ENCODE peak calls at places on chromosomes 1 and 21, in seven cellular contexts. One of them, this sample, is unnamed.

GRCh38 chr1:9850442-9851162 is 26.8 kb upstream of the CLSTN1 start:
- DNase-seq in occipital lobe: no peak
- DNase-seq in NCI-H1105 treated with DMSO at 0.1 percent for 48 hours: no peak
- DNase-seq in stimulated activated CD4-positive, alpha-beta T cell treated with anti-CD3 and anti-CD28 coated beads, Interleukin-1b, Interleukin-23, amount 100 ng/mL, for 1 hour: no peak
- DNase-seq in GM03348: no peak
- DNase-seq in T47D: no peak
- DNase-seq in T-cell: no peak
- DNase-seq in this sample: no peak

GRCh38 chr1:64584479-64584878 is 114.5 kb downstream of the CACHD1 start:
- DNase-seq in occipital lobe: no peak
- DNase-seq in NCI-H1105 treated with DMSO at 0.1 percent for 48 hours: no peak
- DNase-seq in stimulated activated CD4-positive, alpha-beta T cell treated with anti-CD3 and anti-CD28 coated beads, Interleukin-1b, Interleukin-23, amount 100 ng/mL, for 1 hour: no peak
- DNase-seq in GM03348: no peak
- DNase-seq in T47D: no peak
- DNase-seq in T-cell: no peak
- DNase-seq in this sample: no peak

GRCh38 chr1:17831619-17832018 is 76.5 kb downstream of the ACTL8 start:
- DNase-seq in occipital lobe: no peak
- DNase-seq in NCI-H1105 treated with DMSO at 0.1 percent for 48 hours: no peak
- DNase-seq in stimulated activated CD4-positive, alpha-beta T cell treated with anti-CD3 and anti-CD28 coated beads, Interleukin-1b, Interleukin-23, amount 100 ng/mL, for 1 hour: no peak
- DNase-seq in GM03348: peak; percentile 68
- DNase-seq in T47D: peak; percentile 36
- DNase-seq in T-cell: no peak
- DNase-seq in this sample: no peak

GRCh38 chr1:208235983-208236761 is 8.0 kb downstream of the PLXNA2 start:
- DNase-seq in occipital lobe: no peak
- DNase-seq in NCI-H1105 treated with DMSO at 0.1 percent for 48 hours: no peak
- DNase-seq in stimulated activated CD4-positive, alpha-beta T cell treated with anti-CD3 and anti-CD28 coated beads, Interleukin-1b, Interleukin-23, amount 100 ng/mL, for 1 hour: no peak
- DNase-seq in GM03348: peak; percentile 65
- DNase-seq in T47D: no peak
- DNase-seq in T-cell: no peak
- DNase-seq in this sample: no peak

GRCh38 chr1:227764019-227764391 is 28.8 kb downstream of the SNAP47 start:
- DNase-seq in occipital lobe: no peak
- DNase-seq in NCI-H1105 treated with DMSO at 0.1 percent for 48 hours: no peak
- DNase-seq in stimulated activated CD4-positive, alpha-beta T cell treated with anti-CD3 and anti-CD28 coated beads, Interleukin-1b, Interleukin-23, amount 100 ng/mL, for 1 hour: no peak
- DNase-seq in GM03348: peak; percentile 42
- DNase-seq in T47D: no peak
- DNase-seq in T-cell: no peak
- DNase-seq in this sample: no peak

GRCh38 chr1:151436985-151437384 is 22.3 kb downstream of the POGZ start:
- DNase-seq in occipital lobe: no peak
- DNase-seq in NCI-H1105 treated with DMSO at 0.1 percent for 48 hours: no peak
- DNase-seq in stimulated activated CD4-positive, alpha-beta T cell treated with anti-CD3 and anti-CD28 coated beads, Interleukin-1b, Interleukin-23, amount 100 ng/mL, for 1 hour: no peak
- DNase-seq in GM03348: no peak
- DNase-seq in T47D: no peak
- DNase-seq in T-cell: no peak
- DNase-seq in this sample: no peak

GRCh38 chr1:220680085-220680687 is 10.0 kb upstream of the C1orf115 start:
- DNase-seq in occipital lobe: no peak
- DNase-seq in NCI-H1105 treated with DMSO at 0.1 percent for 48 hours: peak; percentile 57
- DNase-seq in stimulated activated CD4-positive, alpha-beta T cell treated with anti-CD3 and anti-CD28 coated beads, Interleukin-1b, Interleukin-23, amount 100 ng/mL, for 1 hour: no peak
- DNase-seq in GM03348: peak; percentile 72
- DNase-seq in T47D: peak; percentile 69
- DNase-seq in T-cell: no peak
- DNase-seq in this sample: peak; percentile 28

GRCh38 chr21:42750737-42751530 is 97.5 kb downstream of the PDE9A start:
- DNase-seq in occipital lobe: no peak
- DNase-seq in NCI-H1105 treated with DMSO at 0.1 percent for 48 hours: no peak
- DNase-seq in stimulated activated CD4-positive, alpha-beta T cell treated with anti-CD3 and anti-CD28 coated beads, Interleukin-1b, Interleukin-23, amount 100 ng/mL, for 1 hour: no peak
- DNase-seq in GM03348: no peak
- DNase-seq in T47D: no peak
- DNase-seq in T-cell: no peak
- DNase-seq in this sample: no peak

GRCh38 chr1:172287207-172287606 is 133.3 kb upstream of the C1orf105 start:
- DNase-seq in occipital lobe: no peak
- DNase-seq in NCI-H1105 treated with DMSO at 0.1 percent for 48 hours: no peak
- DNase-seq in stimulated activated CD4-positive, alpha-beta T cell treated with anti-CD3 and anti-CD28 coated beads, Interleukin-1b, Interleukin-23, amount 100 ng/mL, for 1 hour: no peak
- DNase-seq in GM03348: peak; percentile 64
- DNase-seq in T47D: no peak
- DNase-seq in T-cell: no peak
- DNase-seq in this sample: no peak